ENCODE peak calls at places on chromosomes 12 and 14, in seven cellular contexts. B is A673, X is PC-9, F is GM12878, Q is HCT116, M is neural progenitor cell, O is mammary epithelial cell. Z is an unnamed sample.

GRCh38 chr12:78963439-78964222 is 99.1 kb downstream of the SYT1 start:
- DNase-seq in B (no peak), X (no peak), F (no peak), Q (peak; percentile 33), M (no peak), O (peak; percentile 81), Z (peak; percentile 38)

GRCh38 chr12:69925291-69925690 is 100.3 kb downstream of the MYRFL start:
- DNase-seq in B (no peak), X (no peak), F (no peak), Q (no peak), M (no peak), O (no peak), Z (no peak)

GRCh38 chr14:55071870-55072640 is 20.6 kb downstream of the MAPK1IP1L start:
- DNase-seq in B (no peak), X (no peak), F (peak; percentile 92), Q (no peak), M (no peak), O (peak; percentile 95), Z (peak; percentile 67)

GRCh38 chr14:100067481-100067880 is 2.3 kb downstream of the EVL start:
- DNase-seq in B (no peak), X (no peak), F (no peak), Q (no peak), M (no peak), O (no peak), Z (no peak)

GRCh38 chr14:46250113-46250703 is 401.4 kb downstream of the RPL10L start:
- DNase-seq in B (peak; percentile 21), X (peak; percentile 36), F (no peak), Q (peak; percentile 19), M (peak; percentile 21), O (peak; percentile 2), Z (peak; percentile 14)

GRCh38 chr12:27107976-27108375 is 25.6 kb upstream of the C12orf71 start:
- DNase-seq in B (no peak), X (no peak), F (no peak), Q (no peak), M (no peak), O (no peak), Z (no peak)

GRCh38 chr14:103056322-103057027 is 874 bp downstream of the CDC42BPB start:
- DNase-seq in B (peak; percentile 92), X (peak; percentile 63), F (no peak), Q (no peak), M (peak; percentile 78), O (peak; percentile 34), Z (peak; percentile 64)

GRCh38 chr12:121801601-121802484 is 2.0 kb upstream of the SETD1B start:
- DNase-seq in B (peak; percentile 67), X (no peak), F (no peak), Q (no peak), M (peak; percentile 58), O (peak; percentile 50), Z (peak; percentile 43)

GRCh38 chr14:92690171-92691011 is 58.0 kb downstream of the LGMN start:
- DNase-seq in B (peak; percentile 49), X (peak; percentile 43), F (no peak), Q (peak; percentile 59), M (no peak), O (peak; percentile 41), Z (peak; percentile 61)

GRCh38 chr14:51382506-51382905 is 142.5 kb downstream of the TMX1 start:
- DNase-seq in B (no peak), X (no peak), F (no peak), Q (no peak), M (no peak), O (peak; percentile 99), Z (no peak)

GRCh38 chr12:29744365-29744764 is 39.4 kb downstream of the TMTC1 start:
- DNase-seq in B (no peak), X (no peak), F (no peak), Q (no peak), M (no peak), O (no peak), Z (no peak)

GRCh38 chr12:42538203-42538602 is 51.3 kb downstream of the PRICKLE1 start:
- DNase-seq in B (no peak), X (no peak), F (no peak), Q (no peak), M (no peak), O (no peak), Z (no peak)

DNA sequence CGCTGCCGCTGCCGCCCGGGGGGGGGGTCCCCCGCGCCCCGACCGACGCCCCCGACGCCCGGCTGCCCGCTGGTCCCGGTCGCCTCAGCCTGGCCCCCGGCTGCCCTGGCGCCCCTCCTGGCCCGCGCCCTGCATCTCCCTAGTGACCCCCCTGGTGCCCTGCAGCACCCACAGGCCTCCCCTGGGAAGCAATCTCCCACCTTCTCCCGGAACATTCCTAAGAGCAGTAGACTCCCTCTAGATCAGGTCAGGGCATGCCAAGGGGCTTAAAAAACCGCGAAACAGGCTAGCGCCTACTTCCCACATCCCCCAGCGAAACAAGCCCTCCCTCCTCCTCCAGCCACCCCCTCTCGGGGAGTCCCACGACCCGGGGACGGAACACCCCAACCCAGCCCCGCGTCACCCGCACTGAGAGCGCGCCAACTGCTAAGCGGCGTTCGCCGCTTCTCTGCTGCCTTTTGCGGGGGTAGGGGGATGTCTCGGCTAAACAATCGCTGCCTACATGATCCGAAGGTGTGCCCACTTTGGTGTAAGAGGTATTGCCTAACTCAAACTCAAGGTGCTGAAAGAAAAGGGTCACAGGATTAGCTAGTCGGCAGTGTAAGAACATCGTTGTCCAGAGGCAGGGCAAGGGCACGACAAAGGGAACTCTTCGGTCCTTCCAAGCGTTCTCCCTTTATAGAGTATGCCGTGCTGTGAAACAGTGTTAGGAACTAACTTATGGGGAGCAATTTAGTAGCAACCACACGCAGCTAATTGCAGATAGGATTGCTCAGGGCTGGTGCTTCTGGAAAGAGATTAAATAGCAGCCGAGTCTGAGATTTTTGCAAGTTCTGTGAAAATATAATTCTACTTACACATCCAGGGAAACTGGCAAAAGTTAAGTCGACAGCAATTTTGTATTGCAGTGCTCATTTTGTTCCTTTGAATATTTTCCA is 617 bp upstream of the NTN4 start:
- DNase-seq in B (peak; percentile 23), X (peak; percentile 80), F (no peak), Q (no peak), M (peak; percentile 57), O (peak; percentile 39), Z (peak; percentile 15)
- TF ChIP-seq EZH2 in B (no peak), X (no peak), F (peak; percentile 95), Q (peak; percentile 36), M (peak; percentile 86), O (no peak), Z (peak; percentile 74)

GRCh38 chr14:68208218-68208617 is 388.6 kb downstream of the RAD51B start:
- DNase-seq in B (no peak), X (no peak), F (no peak), Q (no peak), M (no peak), O (no peak), Z (peak; percentile 70)

GRCh38 chr14:68211421-68211820 is 391.8 kb downstream of the RAD51B start:
- DNase-seq in B (no peak), X (peak; percentile 39), F (no peak), Q (no peak), M (no peak), O (peak; percentile 32), Z (peak; percentile 39)

GRCh38 chr14:68211886-68212285 is 392.3 kb downstream of the RAD51B start:
- DNase-seq in B (no peak), X (no peak), F (no peak), Q (no peak), M (no peak), O (no peak), Z (peak; percentile 36)

GRCh38 chr14:68208726-68209125 is 389.1 kb downstream of the RAD51B start:
- DNase-seq in B (no peak), X (no peak), F (no peak), Q (no peak), M (no peak), O (no peak), Z (no peak)

DNA sequence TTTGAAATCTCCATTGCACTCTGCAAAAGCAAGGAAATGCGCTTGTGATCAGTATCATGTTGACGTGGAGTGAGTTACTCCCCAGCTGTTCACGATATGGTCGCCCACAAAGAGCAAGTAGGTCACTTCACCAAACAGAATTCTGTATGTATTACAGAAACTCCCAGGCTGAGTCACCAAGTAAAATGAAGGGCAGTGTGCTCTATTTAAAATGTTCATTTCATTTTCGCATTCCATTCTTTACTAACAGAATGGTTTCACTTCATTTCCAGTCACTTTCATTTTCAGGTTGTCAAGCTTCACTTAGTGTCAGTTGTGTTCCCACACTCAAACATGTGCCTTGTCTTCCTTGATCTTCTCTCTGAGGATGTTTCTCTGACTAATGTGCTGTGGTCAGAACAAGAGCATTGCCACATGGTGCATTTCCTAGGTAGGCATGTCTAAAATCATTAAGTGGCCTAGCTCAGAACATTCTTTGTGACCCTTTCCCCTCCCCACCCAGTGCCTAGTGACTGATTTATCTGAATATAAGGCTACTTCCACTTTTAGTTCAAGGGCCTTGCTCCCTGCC is 391.2 kb downstream of the RAD51B start:
- DNase-seq in B (no peak), X (peak; percentile 87), F (peak; percentile 100), Q (no peak), M (no peak), O (peak; percentile 95), Z (peak; percentile 98)
- H3K4me3 ChIP-seq in B (no peak overlapping the region), X (no peak overlapping the region), F (peak overlapping the region; percentile 22), Q (no peak overlapping the region), M (no peak overlapping the region), O (no peak overlapping the region), Z (no peak overlapping the region)

DNA sequence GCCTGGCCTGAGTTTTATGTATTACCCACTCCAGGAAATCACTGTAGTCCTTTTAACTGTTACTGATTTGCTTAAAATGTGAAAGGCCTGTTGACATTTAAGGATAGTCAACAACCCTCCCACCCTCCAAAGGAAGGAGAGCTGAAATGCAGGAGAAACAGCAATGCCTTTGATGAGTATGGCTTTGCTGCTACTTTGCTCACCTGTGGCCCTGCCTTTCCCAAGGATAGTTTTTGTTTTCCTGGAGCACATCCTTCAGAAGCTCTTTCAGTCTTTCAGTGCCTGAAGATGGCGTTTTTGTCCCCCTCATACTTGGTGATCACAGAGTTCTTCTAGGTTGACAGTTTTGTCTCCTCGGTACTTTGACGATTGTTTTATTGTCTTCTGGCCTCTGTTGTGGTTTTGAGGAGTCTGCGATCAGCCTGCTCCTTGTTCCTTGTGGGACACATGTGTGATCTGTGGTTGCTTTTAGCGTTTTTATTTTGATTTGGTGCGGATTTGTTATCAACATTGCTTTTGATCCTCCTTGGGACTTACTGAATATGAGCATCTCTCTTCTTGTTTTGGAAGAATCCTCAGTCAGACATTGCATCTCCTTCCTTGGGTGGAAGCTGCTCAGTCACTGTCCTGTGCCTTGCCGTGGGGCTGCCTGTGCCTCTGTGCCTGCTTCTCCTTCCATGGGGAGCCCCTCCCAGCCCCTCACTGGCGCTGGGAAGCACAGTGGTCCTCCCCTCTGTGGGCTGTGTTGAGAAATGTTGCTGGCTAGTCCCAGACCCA is 17.2 kb downstream of the PACS2 start:
- DNase-seq in B (no peak), X (no peak), F (no peak), Q (no peak), M (no peak), O (no peak), Z (no peak)
- H3K4me1 ChIP-seq in B (peaks cover 7% of the 10 kb centered on the region), X (no peaks in the 10 kb centered on the region), F (peaks cover 3% of the 10 kb centered on the region), Q (peaks cover 20% of the 10 kb centered on the region), M (peaks cover 22% of the 10 kb centered on the region), O (peaks cover 9% of the 10 kb centered on the region), Z (peaks cover 4% of the 10 kb centered on the region)

DNA sequence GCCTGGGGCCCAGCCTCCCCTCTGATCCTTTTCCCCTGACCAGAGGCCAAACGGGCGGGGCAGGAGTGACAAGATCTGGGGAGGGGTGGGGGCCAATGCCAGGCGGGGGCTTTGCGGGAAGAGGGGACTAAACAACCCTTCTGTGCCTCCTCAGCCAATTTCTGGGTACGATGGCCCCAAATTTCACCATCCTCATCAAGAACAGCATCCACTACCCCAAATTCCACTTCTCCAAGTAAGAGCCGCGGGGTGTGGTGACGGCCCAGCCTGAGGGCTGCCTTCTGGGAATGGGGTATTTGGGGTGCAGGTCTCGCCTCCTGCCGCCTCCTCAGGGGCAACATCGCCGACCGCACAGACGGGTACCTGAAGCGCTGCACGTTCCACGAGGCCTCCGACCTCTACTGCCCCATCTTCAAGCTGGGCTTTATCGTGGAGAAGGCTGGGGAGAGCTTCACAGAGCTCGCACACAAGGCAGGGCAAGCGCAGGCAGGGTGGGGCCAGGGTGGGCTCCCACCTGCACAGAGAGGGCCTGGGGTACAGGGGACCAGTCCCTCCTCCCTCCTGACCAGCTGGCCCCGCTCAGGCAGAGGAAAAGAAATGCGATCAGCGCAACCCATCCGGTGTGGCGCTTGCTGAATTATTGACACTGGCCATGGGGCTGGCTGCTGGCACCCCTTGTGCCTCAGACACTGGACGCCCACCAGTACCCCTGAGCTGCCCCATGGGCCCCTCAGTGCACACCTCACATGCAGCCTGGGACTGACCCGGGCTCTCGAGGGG is 1.7 kb downstream of the P2RX2 start:
- DNase-seq in B (no peak), X (no peak), F (no peak), Q (no peak), M (no peak), O (no peak), Z (no peak)
- TF ChIP-seq EZH2 in B (no peak), X (no peak), F (no peak), Q (no peak), M (peak; percentile 12), O (no peak), Z (no peak)

Z was measured in fibroblast of lung.